ENCODE peak calls at places on chromosomes 4 and X, in four cellular contexts. G, X, Y and U are unnamed samples.

GRCh38 chr4:39568805-39569204 is 41.6 kb upstream of the UGDH start:
- DNase-seq in Y (no peak), X (no peak), G (no peak), U (no peak)

GRCh38 chr4:142815834-142816233 is 30.3 kb downstream of the INPP4B start:
- DNase-seq in Y (no peak), G (no peak), X (no peak), U (no peak)

GRCh38 chr4:7132730-7133582 is 59.4 kb upstream of the SORCS2 start:
- DNase-seq in Y (no peak), X (no peak), G (no peak), U (no peak)

GRCh38 chrX:110395877-110396276 is 37.2 kb downstream of the RTL9 start:
- DNase-seq in X (no peak), G (no peak), Y (no peak), U (no peak)

GRCh38 chr4:15906024-15906443 is 32.5 kb downstream of the FGFBP1 start:
- DNase-seq in Y (no peak), X (no peak), G (peak), U (no peak)

GRCh38 chr4:53576218-53576617 is 15.1 kb downstream of the LNX1 start:
- DNase-seq in X (no peak), Y (no peak), G (no peak), U (no peak)

GRCh38 chr4:165563851-165564250 is 185.0 kb downstream of the CPE start:
- DNase-seq in Y (no peak), X (no peak), G (no peak), U (no peak)

GRCh38 chr4:185142911-185143595 is at the start of gene SLC25A4:
- DNase-seq in G (peak), Y (peak), X (peak), U (peak)

GRCh38 chr4:114384629-114385028 is 214.0 kb upstream of the UGT8 start:
- DNase-seq in Y (no peak), G (no peak), X (no peak), U (no peak)

GRCh38 chr4:123359449-123360306 is 36.9 kb upstream of the SPRY1 start:
- DNase-seq in Y (no peak), X (no peak), G (no peak), U (no peak)

GRCh38 chr4:7197910-7198309 is 5.6 kb downstream of the SORCS2 start:
- DNase-seq in Y (no peak), G (peak), X (peak), U (no peak)

GRCh38 chr4:153154010-153154975 is 50.0 kb upstream of the TRIM2 start:
- DNase-seq in Y (no peak), G (no peak), X (no peak), U (no peak)

GRCh38 chr4:150679767-150680088 is 97.8 kb downstream of the MAB21L2 start:
- DNase-seq in Y (no peak), G (no peak), X (no peak), U (no peak)

GRCh38 chr4:168421671-168422070 is 58.6 kb downstream of the DDX60L start:
- DNase-seq in Y (no peak), X (no peak), G (no peak), U (no peak)

GRCh38 chrX:53440631-53441517 is 6.7 kb upstream of the HSD17B10 start:
- DNase-seq in G (peak), Y (no peak), X (peak), U (peak)
- H3K27ac ChIP-seq in G (peak), Y (no peak), X (peak), U (peak)

GRCh38 chr4:37584530-37585060 is 101.6 kb downstream of the RELL1 start:
- DNase-seq in Y (no peak), X (no peak), G (no peak), U (no peak)

GRCh38 chr4:37588150-37588549 is 98.0 kb downstream of the RELL1 start:
- DNase-seq in Y (no peak), G (no peak), X (no peak), U (no peak)

GRCh38 chr4:37586194-37586593 is 100.0 kb downstream of the RELL1 start:
- DNase-seq in Y (no peak), X (no peak), G (no peak), U (no peak)

GRCh38 chr4:37590016-37590415 is 96.2 kb downstream of the RELL1 start:
- DNase-seq in Y (no peak), G (no peak), X (no peak), U (no peak)

GRCh38 chr4:37584087-37584486 is 102.1 kb downstream of the RELL1 start:
- DNase-seq in Y (no peak), X (no peak), G (no peak), U (no peak)
- H3K4me3 ChIP-seq in Y (no peak), X (no peak), G (no peak), U (no peak)

GRCh38 chr4:74158561-74159396 is 861 bp downstream of the MTHFD2L start:
- DNase-seq in G (no peak), Y (peak), X (no peak), U (no peak)
- H3K27ac ChIP-seq in G (peak), Y (peak), X (peak), U (peak)

GRCh38 chr4:108173599-108174057 is 4.9 kb upstream of the LEF1 start:
- DNase-seq in Y (no peak), G (no peak), X (no peak), U (no peak)
- H3K4me3 ChIP-seq in Y (peak), G (peak), X (peak), U (peak)

DNA sequence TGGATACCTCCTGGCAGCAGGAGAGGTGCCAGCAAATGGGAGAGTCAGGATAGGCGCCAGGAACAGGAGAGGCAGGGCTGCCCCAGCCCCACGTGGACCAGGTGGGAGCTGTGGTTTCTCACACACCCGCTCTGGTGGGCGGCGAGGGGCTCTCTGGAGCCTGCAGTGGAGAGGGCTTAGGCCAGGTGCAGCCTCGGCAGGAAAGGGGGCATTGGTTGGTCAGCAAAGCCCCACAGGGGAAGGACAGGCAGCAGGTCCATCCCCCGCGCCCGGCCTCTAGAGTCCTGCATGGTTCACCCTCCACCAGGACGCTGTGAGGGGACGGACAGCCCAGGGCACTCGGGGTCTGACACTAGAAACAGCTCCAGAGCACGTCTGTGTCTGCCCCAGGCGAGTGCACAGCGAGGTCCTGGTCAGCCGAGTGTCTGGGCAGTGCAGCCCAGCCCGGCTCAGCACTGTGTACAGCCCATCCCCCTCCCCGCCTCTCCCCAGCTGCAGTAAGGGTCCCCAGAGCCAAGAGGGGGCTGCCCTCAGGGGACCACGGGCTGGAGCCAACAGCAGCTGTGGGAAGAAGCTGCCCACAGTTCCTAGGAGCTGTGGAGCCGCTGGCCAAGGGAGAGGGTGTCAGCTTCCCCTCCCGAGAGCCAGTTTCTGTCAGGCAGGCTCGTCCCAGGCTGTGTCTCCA is 8.2 kb downstream of the ATP5ME start:
- DNase-seq in X (no peak), G (no peak), Y (no peak), U (no peak)
- H3K27ac ChIP-seq in X (no peak), G (no peak), Y (no peak), U (no peak)

GRCh38 chr4:120070191-120070590 is 3.5 kb upstream of the MAD2L1 start:
- DNase-seq in X (no peak), G (no peak), Y (no peak), U (no peak)

GRCh38 chr4:120062663-120063195 is 3.9 kb downstream of the MAD2L1 start:
- DNase-seq in Y (no peak), G (no peak), X (no peak), U (no peak)

GRCh38 chr4:120066182-120066524 is 495 bp downstream of the MAD2L1 start:
- DNase-seq in G (no peak), X (no peak), Y (no peak), U (no peak)

GRCh38 chr4:120066525-120067333 is at the start of gene MAD2L1:
- DNase-seq in Y (peak), G (peak), X (peak), U (peak)

GRCh38 chr4:120064887-120065286 is 1.8 kb downstream of the MAD2L1 start:
- DNase-seq in G (no peak), X (no peak), Y (no peak), U (no peak)
- H3K4me3 ChIP-seq in G (no peak), X (no peak), Y (no peak), U (no peak)

GRCh38 chr4:118848242-118848641 is 12.3 kb upstream of the SEC24D start:
- DNase-seq in Y (no peak), G (no peak), X (no peak), U (no peak)
- H3K27ac ChIP-seq in Y (no peak), G (no peak), X (no peak), U (no peak)

GRCh38 chr4:28755081-28755480 is 1894.4 kb downstream of the STIM2 start:
- DNase-seq in X (no peak), G (no peak), Y (no peak), U (no peak)
- H3K4me3 ChIP-seq in X (no peak), G (no peak), Y (no peak), U (no peak)

GRCh38 chr4:139247656-139248238 is 32.3 kb downstream of the MGARP start:
- DNase-seq in X (no peak), G (no peak), Y (no peak), U (no peak)
- H3K27ac ChIP-seq in X (no peak), G (no peak), Y (no peak), U (no peak)